ENCODE peak calls at places on chromosomes 3 and 15, in nine cellular contexts. S is cardiac fibroblast, D is ovary, B is fibroblast of lung, J is dorsolateral prefrontal cortex, M is GM12865, P is OCI-LY7, T is astrocyte of the spinal cord, C is cardiac muscle cell. Z is an unnamed sample.

GRCh38 chr15:101101676-101102075 is 150.2 kb downstream of the CHSY1 start:
- DNase-seq in P (no peak), T (no peak), M (no peak), B (no peak), S (no peak), D (no peak), C (no peak), J (no peak), Z (no peak)

GRCh38 chr15:57485869-57486268 is 105.8 kb upstream of the MYZAP start:
- DNase-seq in J (no peak), B (peak), M (no peak), S (peak), D (no peak), C (peak), P (no peak), T (peak), Z (peak)

GRCh38 chr15:85805392-85805791 is 10.7 kb upstream of the KLHL25 start:
- DNase-seq in B (no peak), T (no peak), S (no peak), J (no peak), C (no peak), D (no peak), M (no peak), P (no peak), Z (no peak)

GRCh38 chr3:129888739-129889138 is 4.8 kb downstream of the TMCC1 start:
- DNase-seq in S (peak), P (no peak), T (peak), B (peak), D (peak), J (no peak), C (no peak), M (no peak), Z (peak)

GRCh38 chr3:168996622-168997021 is 666.9 kb downstream of the MECOM start:
- DNase-seq in D (no peak), J (no peak), M (peak), T (no peak), C (no peak), B (no peak), S (peak), P (no peak), Z (no peak)

GRCh38 chr15:32716216-32716959 is 1.4 kb upstream of the GREM1 start:
- DNase-seq in M (no peak), D (no peak), T (no peak), P (no peak), J (no peak), C (no peak), B (peak), S (peak), Z (no peak)

GRCh38 chr15:39685999-39686613 is 96.5 kb downstream of the FSIP1 start:
- DNase-seq in D (no peak), B (peak), M (peak), J (no peak), C (peak), P (peak), S (peak), T (peak), Z (no peak)

GRCh38 chr3:108090066-108090700 is 648 bp downstream of the CD47 start:
- DNase-seq in M (peak), P (peak), T (peak), B (peak), S (peak), D (no peak), J (no peak), C (no peak), Z (no peak)

GRCh38 chr3:186385856-186386602 is 24.0 kb upstream of the DGKG start:
- DNase-seq in T (no peak), D (no peak), S (no peak), C (no peak), P (no peak), J (no peak), B (peak), M (no peak), Z (no peak)

DNA sequence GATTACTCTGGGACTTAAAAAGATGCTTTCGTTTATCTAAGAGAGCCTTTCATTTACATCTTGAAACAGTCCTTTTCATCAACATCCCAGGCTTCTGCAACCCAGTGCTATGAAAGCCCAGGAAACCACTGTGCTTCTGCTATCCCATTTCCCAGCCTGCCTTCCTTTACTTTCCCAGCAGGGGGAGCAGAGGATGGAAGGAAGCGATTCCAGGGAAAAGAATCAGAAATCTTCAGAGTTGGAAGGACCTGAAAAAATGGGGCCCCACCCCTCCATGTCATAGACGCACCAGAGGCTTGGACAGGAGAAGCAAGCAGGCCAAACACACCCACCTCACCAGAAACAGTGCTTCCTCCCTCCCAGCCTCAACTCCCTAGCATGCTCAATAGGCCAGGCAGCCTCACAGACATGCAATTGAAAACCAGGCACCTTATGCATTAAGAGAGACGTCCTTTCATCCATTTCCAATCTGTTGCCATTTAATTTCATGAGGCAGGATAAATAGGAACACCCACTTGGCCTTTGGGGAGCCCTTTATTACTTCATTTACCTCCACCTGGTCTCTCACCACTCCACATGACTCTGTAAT is 584.1 kb downstream of the NTRK3 start:
- DNase-seq in S (peak), M (no peak), T (peak), C (peak), P (no peak), B (peak), D (no peak), J (peak), Z (no peak)
- TF ChIP-seq CTCF in S (peak), M (no peak), T (peak), C (peak), P (peak), B (peak), D (no peak), J (peak), Z (peak)

GRCh38 chr3:170909129-170909903 is 879 bp upstream of the EIF5A2 start:
- DNase-seq in M (no peak), C (no peak), T (peak), S (peak), D (no peak), P (no peak), J (no peak), B (peak), Z (no peak)
- H3K4me3 ChIP-seq in M (no peak), C (no peak), T (no peak), S (peak), D (peak), P (peak), J (peak), B (no peak), Z (no peak)

GRCh38 chr3:42581709-42582473 is at the start of gene SEC22C:
- DNase-seq in M (peak), C (peak), B (peak), J (peak), T (peak), D (peak), P (peak), S (peak), Z (peak)
- TF ChIP-seq CTCF in M (peak), C (peak), B (peak), J (no peak), T (no peak), D (no peak), P (peak), S (no peak), Z (no peak)

DNA sequence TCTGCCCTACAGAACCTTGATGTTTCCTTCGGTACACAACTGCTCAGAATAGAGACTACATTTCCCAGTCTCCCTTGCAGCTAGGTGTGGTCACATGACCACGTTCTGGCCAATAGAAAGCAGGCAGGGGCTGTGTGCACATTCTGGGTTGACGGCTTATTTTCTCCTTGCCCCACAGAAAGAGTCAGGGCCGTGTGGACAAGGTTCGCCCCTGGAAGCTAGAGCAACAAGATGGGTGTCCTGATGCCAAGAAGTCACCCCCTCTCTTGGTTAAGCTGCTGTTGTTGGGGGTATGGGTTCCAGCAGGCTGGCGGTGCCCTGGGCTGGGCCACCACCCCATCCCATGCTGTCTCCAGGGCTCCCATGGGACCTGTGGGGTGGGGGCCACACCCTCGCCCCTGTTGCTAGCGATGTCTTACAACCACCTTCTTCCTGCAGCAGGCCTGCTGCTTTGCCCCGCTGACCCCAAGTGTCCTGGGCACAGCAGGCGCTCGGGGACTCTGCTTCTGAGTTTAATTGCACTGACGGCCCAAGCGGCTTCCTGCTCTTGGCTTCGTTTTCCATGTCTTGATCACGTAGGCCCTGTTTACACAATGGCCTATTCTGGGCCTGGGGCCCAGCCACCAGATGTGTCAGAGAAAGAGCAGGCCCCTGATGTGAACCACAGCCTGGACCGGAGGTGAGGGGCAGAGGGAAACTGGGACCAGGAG is 24.9 kb downstream of the ABTB1 start:
- DNase-seq in M (peak), J (peak), T (peak), S (peak), D (peak), P (peak), C (peak), B (peak), Z (no peak)
- H3K4me3 ChIP-seq in M (no peak), J (peak), T (no peak), S (no peak), D (no peak), P (no peak), C (no peak), B (peak), Z (no peak)

GRCh38 chr3:65493371-65493882 is 545.3 kb downstream of the MAGI1 start:
- DNase-seq in C (no peak), S (no peak), T (no peak), M (no peak), D (no peak), B (no peak), P (no peak), J (no peak), Z (no peak)

GRCh38 chr3:65489253-65489652 is 549.5 kb downstream of the MAGI1 start:
- DNase-seq in M (no peak), C (no peak), B (no peak), P (no peak), D (no peak), T (no peak), J (no peak), S (no peak), Z (no peak)

GRCh38 chr3:65493938-65494337 is 544.8 kb downstream of the MAGI1 start:
- DNase-seq in B (no peak), M (no peak), T (no peak), P (no peak), D (no peak), C (no peak), S (no peak), J (no peak), Z (no peak)

GRCh38 chr3:65490132-65490531 is 548.6 kb downstream of the MAGI1 start:
- DNase-seq in C (no peak), B (no peak), M (no peak), J (no peak), S (no peak), T (no peak), P (no peak), D (no peak), Z (no peak)

DNA sequence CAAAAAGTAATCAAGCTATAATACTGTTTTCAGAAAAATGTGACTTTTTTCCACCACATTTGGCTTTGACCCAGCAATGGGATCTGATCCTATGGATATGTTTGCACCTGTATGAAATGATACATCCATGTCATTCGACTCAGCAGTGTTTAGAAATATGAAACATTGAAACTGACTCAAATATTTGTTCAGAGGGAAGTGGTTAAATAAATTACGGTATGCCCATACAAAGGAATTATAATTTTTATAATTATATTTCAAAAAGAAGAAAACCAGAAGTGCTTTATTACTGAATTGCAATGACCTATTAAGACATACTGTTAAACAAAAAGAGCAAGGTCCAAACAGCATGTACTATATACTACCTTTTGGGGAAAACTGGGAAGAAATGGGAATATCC is 546.5 kb downstream of the MAGI1 start:
- DNase-seq in J (no peak), M (no peak), D (no peak), P (no peak), C (no peak), S (no peak), B (no peak), T (no peak), Z (no peak)
- TF ChIP-seq CTCF in J (no peak), M (no peak), D (no peak), P (no peak), C (no peak), S (no peak), B (no peak), T (no peak), Z (no peak)

GRCh38 chr3:13657660-13658435 is 108.9 kb downstream of the FBLN2 start:
- DNase-seq in J (no peak), S (peak), C (peak), D (no peak), M (peak), P (peak), T (peak), B (no peak), Z (no peak)
- H3K4me3 ChIP-seq in J (no peak), S (peak), C (no peak), D (no peak), M (no peak), P (no peak), T (no peak), B (no peak), Z (no peak)

GRCh38 chr3:33439421-33440327 is 531 bp downstream of the UBP1 start:
- DNase-seq in C (peak), S (peak), P (peak), J (peak), M (peak), T (peak), D (peak), B (peak), Z (no peak)
- TF ChIP-seq CTCF in C (peak), S (no peak), P (peak), J (no peak), M (peak), T (no peak), D (peak), B (no peak), Z (no peak)